ENCODE peak calls at places on chromosomes 7 and 10, in eight cellular contexts. I is fibroblast of pulmonary artery; W is amniotic stem cell; X is ovary; A is choroid plexus epithelial cell; Q is NCI-H748 treated with DMSO at 0.1 percent for 48 hours; H is NCI-H1092 treated with DMSO at 0.1 percent for 48 hours; L is effector CD4-positive, alpha-beta T cell. R is an unnamed sample.

GRCh38 chr10:72340510-72340895 is 14.2 kb downstream of the DNAJB12 start:
- DNase-seq in I (peak; percentile 60), X (peak; percentile 75), L (peak; percentile 71), Q (peak; percentile 3), H (no peak), A (peak; percentile 75), W (no peak), R (no peak)

GRCh38 chr10:16341637-16342036 is 95.2 kb upstream of the PTER start:
- DNase-seq in X (no peak), W (no peak), A (no peak), I (no peak), Q (no peak), L (no peak), H (no peak), R (no peak)

GRCh38 chr7:55438765-55439525 is 73.8 kb downstream of the LANCL2 start:
- DNase-seq in H (peak; percentile 98), A (no peak), Q (peak; percentile 86), I (no peak), X (no peak), W (no peak), L (no peak), R (no peak)

GRCh38 chr10:79282388-79282787 is 64.9 kb upstream of the PPIF start:
- DNase-seq in Q (no peak), L (no peak), I (no peak), H (no peak), A (no peak), X (no peak), W (no peak), R (no peak)

GRCh38 chr10:100697631-100698030 is 47.8 kb upstream of the PAX2 start:
- DNase-seq in I (no peak), H (no peak), A (no peak), X (no peak), W (no peak), L (no peak), Q (no peak), R (no peak)

GRCh38 chr7:43834463-43835251 is 34.7 kb downstream of the MRPS24 start:
- DNase-seq in A (peak; percentile 34), W (no peak), X (no peak), I (peak; percentile 8), Q (no peak), H (no peak), L (peak; percentile 5), R (no peak)

GRCh38 chr7:107441576-107442422 is 28.1 kb upstream of the GPR22 start:
- DNase-seq in W (no peak), H (no peak), I (no peak), A (no peak), X (no peak), L (no peak), Q (no peak), R (no peak)

GRCh38 chr7:87219545-87220025 is at the start of gene TMEM243:
- DNase-seq in A (peak; percentile 75), W (peak; percentile 20), Q (no peak), I (peak; percentile 73), L (peak; percentile 85), H (peak; percentile 44), X (peak; percentile 77), R (peak; percentile 17)

GRCh38 chr7:154583454-154583853 is 419.5 kb downstream of the PAXIP1 start:
- DNase-seq in L (no peak), Q (no peak), A (no peak), X (no peak), I (no peak), H (no peak), W (no peak), R (no peak)

GRCh38 chr7:22805227-22805626 is 17.4 kb downstream of the TOMM7 start:
- DNase-seq in Q (no peak), H (no peak), L (no peak), I (no peak), W (no peak), X (no peak), A (no peak), R (no peak)

GRCh38 chr10:22334414-22335203 is 10.7 kb upstream of the SPAG6 start:
- DNase-seq in H (no peak), L (no peak), X (peak; percentile 25), Q (no peak), A (no peak), W (no peak), I (no peak), R (no peak)

GRCh38 chr10:13700461-13701144 is 113.8 kb downstream of the PRPF18 start:
- DNase-seq in X (no peak), L (no peak), Q (no peak), H (no peak), I (no peak), A (no peak), W (no peak), R (no peak)

GRCh38 chr7:151245360-151246160 is 2.9 kb downstream of the SMARCD3 start:
- DNase-seq in L (peak; percentile 64), A (no peak), X (peak; percentile 60), Q (no peak), W (peak; percentile 2), I (no peak), H (no peak), R (no peak)

GRCh38 chr7:74289018-74289659 is at the start of gene CLIP2:
- DNase-seq in X (peak; percentile 82), L (peak; percentile 65), I (peak; percentile 83), Q (peak; percentile 45), W (peak; percentile 58), H (peak; percentile 62), A (peak; percentile 81), R (no peak)

GRCh38 chr10:52436664-52437063 is 122.6 kb downstream of the DKK1 start:
- DNase-seq in I (no peak), H (no peak), L (no peak), W (no peak), X (no peak), Q (no peak), A (peak; percentile 51), R (no peak)